ENCODE peak calls at places on chromosome 19, in five cellular contexts. One of them, this sample, is unnamed.

GRCh38 chr19:23401086-23401485 is 5.8 kb upstream of the ZNF91 start:
- DNase-seq in mesothelial cell of epicardium: no peak
- DNase-seq in neural crest cell: no peak
- DNase-seq in endodermal cell: no peak
- DNase-seq in colonic mucosa: no peak
- DNase-seq in this sample: no peak

GRCh38 chr19:17950310-17951150 is 16.4 kb upstream of the KCNN1 start:
- DNase-seq in mesothelial cell of epicardium: peak
- DNase-seq in neural crest cell: no peak
- DNase-seq in endodermal cell: peak
- DNase-seq in colonic mucosa: no peak
- DNase-seq in this sample: no peak

GRCh38 chr19:49133621-49134454 is 14.5 kb downstream of the PPFIA3 start:
- DNase-seq in mesothelial cell of epicardium: no peak
- DNase-seq in neural crest cell: no peak
- DNase-seq in endodermal cell: peak
- DNase-seq in colonic mucosa: peak
- DNase-seq in this sample: no peak

GRCh38 chr19:53157601-53158000 is 1.3 kb downstream of the ZNF347 start:
- DNase-seq in mesothelial cell of epicardium: no peak
- DNase-seq in neural crest cell: no peak
- DNase-seq in endodermal cell: peak
- DNase-seq in colonic mucosa: no peak
- DNase-seq in this sample: no peak

GRCh38 chr19:16153582-16154336 is 10.3 kb downstream of the HSH2D start:
- DNase-seq in mesothelial cell of epicardium: no peak
- DNase-seq in neural crest cell: no peak
- DNase-seq in endodermal cell: peak
- DNase-seq in colonic mucosa: no peak
- DNase-seq in this sample: no peak

GRCh38 chr19:32580353-32580900 is 563 bp upstream of the PDCD5 start:
- DNase-seq in mesothelial cell of epicardium: no peak
- DNase-seq in neural crest cell: no peak
- DNase-seq in endodermal cell: no peak
- DNase-seq in colonic mucosa: no peak
- DNase-seq in this sample: no peak

GRCh38 chr19:17794731-17795494 is at the start of gene B3GNT3:
- DNase-seq in mesothelial cell of epicardium: peak
- DNase-seq in neural crest cell: no peak
- DNase-seq in endodermal cell: peak
- DNase-seq in colonic mucosa: peak
- DNase-seq in this sample: no peak

GRCh38 chr19:47518139-47518538 is 3.3 kb upstream of the NAPA start:
- DNase-seq in mesothelial cell of epicardium: no peak
- DNase-seq in neural crest cell: no peak
- DNase-seq in endodermal cell: no peak
- DNase-seq in colonic mucosa: no peak
- DNase-seq in this sample: no peak

GRCh38 chr19:3762501-3763459 is at the start of gene MRPL54:
- DNase-seq in mesothelial cell of epicardium: peak
- DNase-seq in neural crest cell: peak
- DNase-seq in endodermal cell: peak
- DNase-seq in colonic mucosa: peak
- DNase-seq in this sample: peak

GRCh38 chr19:3759482-3760254 is 1.8 kb downstream of the APBA3 start:
- DNase-seq in mesothelial cell of epicardium: no peak
- DNase-seq in neural crest cell: no peak
- DNase-seq in endodermal cell: no peak
- DNase-seq in colonic mucosa: no peak
- DNase-seq in this sample: no peak

GRCh38 chr19:3762130-3762473 is 380 bp upstream of the MRPL54 start:
- DNase-seq in mesothelial cell of epicardium: no peak
- DNase-seq in neural crest cell: no peak
- DNase-seq in endodermal cell: no peak
- DNase-seq in colonic mucosa: no peak
- DNase-seq in this sample: no peak

GRCh38 chr19:3760871-3761361 is 576 bp downstream of the APBA3 start:
- DNase-seq in mesothelial cell of epicardium: no peak
- DNase-seq in neural crest cell: no peak
- DNase-seq in endodermal cell: no peak
- DNase-seq in colonic mucosa: peak
- DNase-seq in this sample: no peak

DNA sequence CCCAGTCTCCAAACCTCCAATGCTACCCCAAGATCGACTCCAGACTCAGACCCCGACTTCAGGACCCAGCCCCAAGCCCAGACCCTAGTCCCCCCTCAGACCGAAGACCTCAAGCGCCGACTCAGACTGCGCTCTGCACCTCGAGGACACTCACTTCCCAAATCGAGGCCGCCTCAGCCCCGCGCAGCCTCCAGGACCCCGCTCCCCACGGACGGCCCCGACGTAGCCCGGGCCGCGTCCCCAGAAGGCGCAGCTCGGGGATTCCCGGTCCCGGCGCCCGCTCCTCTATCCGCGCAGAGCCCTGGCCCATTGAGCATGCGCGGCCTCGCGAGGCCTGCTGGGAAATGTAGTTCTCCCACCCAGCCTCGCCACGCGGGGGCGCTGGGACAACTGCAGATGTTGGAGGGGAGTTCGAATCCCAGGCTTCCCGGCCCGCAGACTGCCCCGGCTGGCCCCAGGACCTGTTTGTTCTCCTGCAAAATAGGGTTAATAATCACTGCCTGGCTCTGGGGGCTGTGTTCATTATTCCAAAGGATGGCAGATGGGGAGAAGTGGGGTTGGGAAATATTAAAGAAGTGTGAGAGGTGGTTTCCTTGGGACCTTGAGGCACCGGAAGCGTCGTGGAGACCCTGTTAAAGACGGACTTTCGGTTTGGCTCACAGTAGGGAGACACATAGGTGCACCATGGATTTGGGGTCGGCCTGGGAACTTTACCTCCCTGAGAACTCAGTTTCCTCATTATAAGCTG is at the start of gene APBA3:
- DNase-seq in mesothelial cell of epicardium: peak
- DNase-seq in neural crest cell: peak
- DNase-seq in endodermal cell: peak
- DNase-seq in colonic mucosa: peak
- DNase-seq in this sample: peak
- TF ChIP-seq CTCF in mesothelial cell of epicardium: peak
- TF ChIP-seq CTCF in neural crest cell: peak
- TF ChIP-seq CTCF in endodermal cell: peak
- TF ChIP-seq CTCF in colonic mucosa: peak
- TF ChIP-seq CTCF in this sample: peak

GRCh38 chr19:10419646-10420443 is 493 bp upstream of the PDE4A start:
- DNase-seq in mesothelial cell of epicardium: peak
- DNase-seq in neural crest cell: no peak
- DNase-seq in endodermal cell: peak
- DNase-seq in colonic mucosa: no peak
- DNase-seq in this sample: no peak

GRCh38 chr19:10421240-10421948 is 1.1 kb downstream of the PDE4A start:
- DNase-seq in mesothelial cell of epicardium: no peak
- DNase-seq in neural crest cell: no peak
- DNase-seq in endodermal cell: no peak
- DNase-seq in colonic mucosa: no peak
- DNase-seq in this sample: no peak

GRCh38 chr19:10419200-10419645 is 1.1 kb upstream of the PDE4A start:
- DNase-seq in mesothelial cell of epicardium: no peak
- DNase-seq in neural crest cell: no peak
- DNase-seq in endodermal cell: peak
- DNase-seq in colonic mucosa: no peak
- DNase-seq in this sample: no peak

GRCh38 chr19:10421981-10422461 is 1.7 kb downstream of the PDE4A start:
- DNase-seq in mesothelial cell of epicardium: no peak
- DNase-seq in neural crest cell: no peak
- DNase-seq in endodermal cell: no peak
- DNase-seq in colonic mucosa: no peak
- DNase-seq in this sample: no peak

DNA sequence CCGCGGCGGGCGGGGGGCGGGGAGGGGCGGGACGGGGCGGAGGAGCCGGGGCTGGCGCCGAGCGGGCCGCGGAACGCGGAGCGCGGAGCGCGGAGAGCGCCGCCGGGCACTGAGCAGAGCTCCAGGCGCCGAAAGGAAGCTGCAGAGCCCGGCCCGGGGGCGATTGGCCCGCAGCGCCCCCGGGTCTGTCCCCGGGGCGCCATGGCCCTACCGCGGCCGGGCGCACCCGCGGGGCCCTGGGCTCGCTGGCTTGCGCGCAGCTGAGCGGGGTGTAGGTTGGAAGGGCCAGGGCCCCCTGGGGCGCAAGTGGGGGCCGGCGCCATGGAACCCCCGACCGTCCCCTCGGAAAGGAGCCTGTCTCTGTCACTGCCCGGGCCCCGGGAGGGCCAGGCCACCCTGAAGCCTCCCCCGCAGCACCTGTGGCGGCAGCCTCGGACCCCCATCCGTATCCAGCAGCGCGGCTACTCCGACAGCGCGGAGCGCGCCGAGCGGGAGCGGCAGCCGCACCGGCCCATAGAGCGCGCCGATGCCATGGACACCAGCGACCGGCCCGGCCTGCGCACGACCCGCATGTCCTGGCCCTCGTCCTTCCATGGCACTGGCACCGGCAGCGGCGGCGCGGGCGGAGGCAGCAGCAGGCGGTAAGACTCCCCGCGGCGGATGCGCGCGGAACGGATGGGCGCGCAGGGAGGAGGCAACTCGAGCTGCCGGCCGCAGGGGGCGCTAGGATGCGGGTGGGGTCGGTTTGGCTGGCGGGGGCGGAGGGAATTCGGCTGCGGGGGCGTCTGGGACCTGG is at the start of gene PDE4A:
- DNase-seq in mesothelial cell of epicardium: no peak
- DNase-seq in neural crest cell: no peak
- DNase-seq in endodermal cell: peak
- DNase-seq in colonic mucosa: no peak
- DNase-seq in this sample: no peak
- TF ChIP-seq CTCF in mesothelial cell of epicardium: peak
- TF ChIP-seq CTCF in neural crest cell: peak
- TF ChIP-seq CTCF in endodermal cell: peak
- TF ChIP-seq CTCF in colonic mucosa: no peak
- TF ChIP-seq CTCF in this sample: peak

GRCh38 chr19:58406818-58407657 is 1.4 kb upstream of the ZNF584 start:
- DNase-seq in mesothelial cell of epicardium: no peak
- DNase-seq in neural crest cell: no peak
- DNase-seq in endodermal cell: peak
- DNase-seq in colonic mucosa: no peak
- DNase-seq in this sample: no peak
- TF ChIP-seq CTCF in mesothelial cell of epicardium: peak
- TF ChIP-seq CTCF in neural crest cell: peak
- TF ChIP-seq CTCF in endodermal cell: peak
- TF ChIP-seq CTCF in colonic mucosa: no peak
- TF ChIP-seq CTCF in this sample: peak

GRCh38 chr19:55305491-55305890 is 19.6 kb downstream of the TMEM150B start:
- DNase-seq in mesothelial cell of epicardium: peak
- DNase-seq in neural crest cell: no peak
- DNase-seq in endodermal cell: peak
- DNase-seq in colonic mucosa: peak
- DNase-seq in this sample: no peak

GRCh38 chr19:55304279-55304978 is 20.6 kb downstream of the BRSK1 start:
- DNase-seq in mesothelial cell of epicardium: no peak
- DNase-seq in neural crest cell: peak
- DNase-seq in endodermal cell: peak
- DNase-seq in colonic mucosa: no peak
- DNase-seq in this sample: no peak

GRCh38 chr19:55305983-55306562 is 19.1 kb downstream of the TMEM150B start:
- DNase-seq in mesothelial cell of epicardium: no peak
- DNase-seq in neural crest cell: no peak
- DNase-seq in endodermal cell: peak
- DNase-seq in colonic mucosa: no peak
- DNase-seq in this sample: no peak

GRCh38 chr19:55303477-55303876 is 19.7 kb downstream of the BRSK1 start:
- DNase-seq in mesothelial cell of epicardium: no peak
- DNase-seq in neural crest cell: no peak
- DNase-seq in endodermal cell: peak
- DNase-seq in colonic mucosa: no peak
- DNase-seq in this sample: no peak

GRCh38 chr19:55304980-55305379 is 20.2 kb downstream of the TMEM150B start:
- DNase-seq in mesothelial cell of epicardium: no peak
- DNase-seq in neural crest cell: no peak
- DNase-seq in endodermal cell: peak
- DNase-seq in colonic mucosa: no peak
- DNase-seq in this sample: no peak
- TF ChIP-seq CTCF in mesothelial cell of epicardium: no peak
- TF ChIP-seq CTCF in neural crest cell: no peak
- TF ChIP-seq CTCF in endodermal cell: no peak
- TF ChIP-seq CTCF in colonic mucosa: no peak
- TF ChIP-seq CTCF in this sample: no peak

DNA sequence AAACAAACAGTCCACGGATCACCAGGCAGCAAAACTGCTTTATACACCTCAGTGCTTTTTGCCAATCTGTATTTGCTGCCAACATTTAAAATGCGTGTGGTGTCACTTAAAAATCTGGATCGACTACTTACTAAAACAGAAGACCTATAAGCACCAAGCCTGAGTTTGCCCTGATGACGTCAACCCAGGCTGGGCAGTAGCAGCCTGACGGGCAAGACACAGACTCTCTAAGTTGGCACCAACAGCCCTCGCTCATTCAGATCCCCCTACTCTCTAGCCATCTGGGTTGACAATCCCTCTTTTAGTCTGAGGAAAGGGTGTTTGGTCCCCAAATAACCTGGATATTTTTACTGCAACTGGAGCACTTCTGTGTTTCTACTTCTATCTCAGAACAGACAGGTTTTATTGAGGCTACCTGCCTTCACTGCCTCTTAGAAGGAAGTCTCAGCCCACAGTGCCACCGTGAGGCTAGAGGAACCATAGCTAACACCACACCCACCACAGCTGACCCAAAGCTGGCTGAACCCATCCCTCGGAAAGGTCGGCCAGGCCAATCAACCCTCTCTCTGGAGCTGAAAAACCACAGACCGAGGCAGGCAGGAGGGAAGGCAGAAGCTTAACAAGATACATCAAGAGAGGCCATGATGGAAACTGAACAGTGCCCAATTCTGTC is 6.9 kb downstream of the SUGP2 start:
- DNase-seq in mesothelial cell of epicardium: no peak
- DNase-seq in neural crest cell: no peak
- DNase-seq in endodermal cell: peak
- DNase-seq in colonic mucosa: no peak
- DNase-seq in this sample: no peak
- TF ChIP-seq CTCF in mesothelial cell of epicardium: no peak
- TF ChIP-seq CTCF in neural crest cell: no peak
- TF ChIP-seq CTCF in endodermal cell: peak
- TF ChIP-seq CTCF in colonic mucosa: no peak
- TF ChIP-seq CTCF in this sample: no peak

DNA sequence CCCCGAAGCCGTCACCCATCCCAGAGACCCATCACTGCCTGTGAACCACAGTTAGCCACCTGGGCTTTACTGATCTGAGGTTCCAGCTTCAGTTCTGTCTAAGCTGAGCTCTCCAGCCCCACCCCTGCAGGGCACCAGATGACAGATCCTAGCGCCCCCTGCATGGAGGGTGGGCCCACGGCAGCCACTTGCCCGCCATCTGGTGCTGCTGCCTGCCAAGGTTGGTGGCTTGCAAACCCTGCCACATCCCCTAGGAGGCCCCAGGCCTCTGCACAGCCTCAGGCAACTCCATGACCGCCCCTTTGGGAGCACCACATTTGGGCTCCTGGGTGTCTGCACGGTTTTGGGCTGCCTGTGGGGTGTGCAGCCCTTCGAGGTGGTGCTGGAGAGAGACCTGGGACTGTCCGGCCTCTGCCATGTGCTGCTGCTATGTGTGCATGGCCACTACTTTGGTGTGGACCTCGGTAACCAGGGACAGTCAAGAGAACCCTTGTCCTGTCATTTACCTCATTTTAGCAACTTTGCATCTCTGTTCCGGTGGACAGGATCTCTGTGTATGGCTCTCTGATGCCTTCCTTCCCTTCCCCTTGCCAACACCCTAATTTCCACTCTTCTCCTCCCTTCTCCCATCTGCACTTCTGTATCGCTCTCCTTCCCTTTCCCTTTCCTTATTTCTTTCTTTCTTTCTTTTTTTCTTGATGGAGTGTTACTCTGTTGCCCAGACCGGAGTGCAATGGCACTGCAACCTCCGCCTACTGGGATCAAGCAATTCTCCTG is 17.4 kb upstream of the SDHAF1 start:
- DNase-seq in mesothelial cell of epicardium: no peak
- DNase-seq in neural crest cell: no peak
- DNase-seq in endodermal cell: peak
- DNase-seq in colonic mucosa: no peak
- DNase-seq in this sample: no peak
- TF ChIP-seq CTCF in mesothelial cell of epicardium: no peak
- TF ChIP-seq CTCF in neural crest cell: peak
- TF ChIP-seq CTCF in endodermal cell: peak
- TF ChIP-seq CTCF in colonic mucosa: no peak
- TF ChIP-seq CTCF in this sample: no peak

This sample was measured in osteocyte.